ENCODE peak calls at places on chromosomes 16 and 17, in four cellular contexts. I is CD8-positive, alpha-beta T cell; E is GM20000; A is HL-60. D is an unnamed sample.

GRCh38 chr17:36468903-36469635 is 17.4 kb upstream of the ZNHIT3 start:
- DNase-seq in I (no peak), E (no peak), A (no peak), D (no peak)

GRCh38 chr17:48441231-48441711 is 11.3 kb upstream of the SKAP1 start:
- DNase-seq in I (no peak), E (peak), A (peak), D (peak)

GRCh38 chr16:48561960-48562393 is 48.0 kb downstream of the N4BP1 start:
- DNase-seq in I (no peak), E (no peak), A (no peak), D (no peak)

GRCh38 chr16:55498101-55498500 is 10.8 kb upstream of the LPCAT2 start:
- DNase-seq in I (no peak), E (no peak), A (no peak), D (no peak)

GRCh38 chr16:67326472-67327309 is at the start of the genes KCTD19 and LRRC36:
- DNase-seq in I (peak), E (peak), A (peak), D (peak)

GRCh38 chr16:79317521-79317920 is 283.0 kb downstream of the MAF start:
- DNase-seq in I (no peak), E (no peak), A (no peak), D (no peak)

GRCh38 chr17:2198917-2199316 is 104.7 kb downstream of the SMG6 start:
- DNase-seq in I (no peak), E (no peak), A (no peak), D (no peak)

GRCh38 chr16:56851671-56852400 is 13.2 kb upstream of the SLC12A3 start:
- DNase-seq in I (no peak), E (no peak), A (peak), D (no peak)

GRCh38 chr17:80520810-80521209 is 23.8 kb upstream of the RPTOR start:
- DNase-seq in I (no peak), E (no peak), A (no peak), D (no peak)

GRCh38 chr17:78573955-78574354 is 3.2 kb downstream of the DNAH17 start:
- DNase-seq in I (no peak), E (no peak), A (no peak), D (no peak)

GRCh38 chr16:69386596-69386995 is 789 bp upstream of the TERF2 start:
- DNase-seq in I (no peak), E (no peak), A (no peak), D (no peak)

GRCh38 chr16:73565263-73565662 is 517.3 kb upstream of the ZFHX3 start:
- DNase-seq in I (no peak), E (no peak), A (no peak), D (no peak)

GRCh38 chr17:37488607-37489196 is 989 bp upstream of the DUSP14 start:
- DNase-seq in I (peak), E (peak), A (peak), D (peak)

GRCh38 chr17:40112191-40112590 is 9.6 kb upstream of the MSL1 start:
- DNase-seq in I (no peak), E (no peak), A (no peak), D (no peak)

GRCh38 chr16:81650982-81651562 is 128.0 kb upstream of the PLCG2 start:
- DNase-seq in I (no peak), E (no peak), A (no peak), D (no peak)

GRCh38 chr17:61619493-61619892 is 28.5 kb upstream of the NACA2 start:
- DNase-seq in I (no peak), E (no peak), A (no peak), D (no peak)

GRCh38 chr17:66777689-66778225 is 57.2 kb upstream of the CACNG5 start:
- DNase-seq in I (no peak), E (no peak), A (no peak), D (no peak)

GRCh38 chr17:55072910-55073309 is 104.3 kb downstream of the STXBP4 start:
- DNase-seq in I (no peak), E (no peak), A (no peak), D (no peak)

GRCh38 chr17:81868674-81869220 is 2.4 kb downstream of the ARHGDIA start:
- DNase-seq in I (no peak), E (no peak), A (peak), D (no peak)

GRCh38 chr17:72425133-72425795 is 304.4 kb downstream of the SOX9 start:
- DNase-seq in I (no peak), E (no peak), A (no peak), D (no peak)

GRCh38 chr17:4499431-4500187 is 928 bp downstream of the SPNS2 start:
- DNase-seq in I (no peak), E (peak), A (peak), D (no peak)

GRCh38 chr17:81094224-81094743 is 59.3 kb downstream of the BAIAP2 start:
- DNase-seq in I (no peak), E (no peak), A (no peak), D (no peak)

GRCh38 chr17:45425125-45425983 is 7.3 kb downstream of the ARHGAP27 start:
- DNase-seq in I (no peak), E (peak), A (peak), D (no peak)

GRCh38 chr17:68603663-68604062 is 2.5 kb upstream of the FAM20A start:
- DNase-seq in I (no peak), E (no peak), A (no peak), D (no peak)

GRCh38 chr17:31533546-31534155 is 142.2 kb downstream of the RAB11FIP4 start:
- DNase-seq in I (no peak), E (no peak), A (peak), D (no peak)

GRCh38 chr16:81621496-81621895 is 157.6 kb upstream of the PLCG2 start:
- DNase-seq in I (no peak), E (no peak), A (no peak), D (no peak)

GRCh38 chr17:74037320-74037719 is 166.2 kb upstream of the RPL38 start:
- DNase-seq in I (no peak), E (no peak), A (no peak), D (no peak)

DNA sequence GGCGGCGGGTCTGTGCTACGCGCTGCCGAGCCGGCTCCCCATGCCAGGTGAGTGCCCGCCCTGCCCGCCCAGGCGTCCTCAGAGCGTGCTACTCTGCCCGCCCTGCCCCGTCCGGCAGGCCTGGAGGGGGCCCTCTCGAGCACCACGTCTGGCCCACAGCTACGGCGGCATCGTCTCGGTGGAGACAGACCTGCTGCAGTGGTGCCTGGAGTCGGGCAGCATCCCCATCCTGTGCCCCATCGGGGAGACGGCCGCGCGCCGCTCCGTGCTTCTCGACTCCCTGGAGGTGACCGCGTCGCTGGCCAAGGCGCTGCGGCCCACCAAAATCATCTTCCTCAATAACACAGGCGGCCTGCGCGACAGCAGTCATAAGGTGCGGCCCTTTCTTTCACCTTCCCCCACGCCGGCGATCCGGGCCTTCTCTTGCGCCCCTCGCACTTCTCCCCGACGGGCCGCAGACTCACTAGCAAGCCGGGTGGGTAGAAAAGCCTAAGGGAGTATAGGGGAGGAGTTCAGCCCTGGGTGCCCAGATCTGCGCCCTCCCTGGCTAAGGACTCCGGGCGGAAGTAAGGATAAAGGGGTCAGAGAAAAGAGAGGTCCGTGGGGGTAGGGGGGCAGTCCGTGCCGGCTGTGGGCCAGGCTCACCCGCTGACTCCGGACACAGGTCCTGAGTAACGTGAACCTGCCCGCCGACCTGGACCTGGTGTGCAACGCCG is 1.6 kb downstream of the NAGS start:
- DNase-seq in I (no peak), E (peak), A (peak), D (peak)
- TF ChIP-seq CTCF in I (no peak), E (no peak), A (no peak), D (no peak)

GRCh38 chr17:15882058-15882720 is 62.7 kb upstream of the ADORA2B start:
- DNase-seq in I (no peak), E (no peak), A (no peak), D (no peak)
- TF ChIP-seq CTCF in I (no peak), E (no peak), A (no peak), D (no peak)

DNA sequence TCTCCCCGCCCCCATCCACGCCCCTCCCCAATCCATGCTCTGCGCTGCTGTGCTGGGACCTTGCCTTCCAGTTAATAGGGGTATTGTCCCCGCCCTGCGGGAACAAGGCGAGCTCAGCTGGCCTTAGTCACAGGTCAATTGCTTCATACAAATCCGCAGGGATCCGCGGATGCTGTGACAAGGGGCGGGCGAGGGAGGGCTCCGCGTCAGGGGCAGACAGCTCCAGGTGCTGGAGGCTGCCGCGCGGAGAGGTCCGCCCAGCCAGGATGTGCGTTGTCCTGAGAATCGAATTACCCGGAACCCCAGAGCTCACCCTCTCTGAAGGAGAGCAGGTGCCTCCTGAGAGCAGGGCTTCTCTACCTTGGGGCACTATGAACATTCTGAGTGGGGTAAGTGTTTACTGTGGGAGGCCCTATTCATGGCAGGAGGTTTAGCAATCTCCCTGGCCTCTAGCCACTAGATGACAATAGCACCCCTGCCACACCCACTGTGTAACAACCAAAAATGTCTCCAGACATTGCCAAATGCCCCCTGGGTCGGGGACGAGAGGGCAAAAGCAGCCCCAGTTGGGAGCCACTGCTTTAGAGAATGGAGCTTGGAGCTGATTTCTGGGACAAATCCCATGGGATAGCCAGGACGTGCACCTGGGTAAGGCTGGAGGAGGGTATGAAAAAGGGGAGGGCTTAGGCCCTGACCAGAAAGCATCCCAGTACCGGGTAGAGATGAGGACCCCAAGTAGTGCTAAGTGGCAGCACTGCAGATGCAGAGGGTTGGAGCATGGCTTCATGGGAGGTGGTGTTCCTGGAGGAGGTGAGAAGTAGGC is 138.2 kb downstream of the CYLD start:
- DNase-seq in I (no peak), E (no peak), A (no peak), D (no peak)
- TF ChIP-seq CTCF in I (no peak), E (no peak), A (no peak), D (no peak)

DNA sequence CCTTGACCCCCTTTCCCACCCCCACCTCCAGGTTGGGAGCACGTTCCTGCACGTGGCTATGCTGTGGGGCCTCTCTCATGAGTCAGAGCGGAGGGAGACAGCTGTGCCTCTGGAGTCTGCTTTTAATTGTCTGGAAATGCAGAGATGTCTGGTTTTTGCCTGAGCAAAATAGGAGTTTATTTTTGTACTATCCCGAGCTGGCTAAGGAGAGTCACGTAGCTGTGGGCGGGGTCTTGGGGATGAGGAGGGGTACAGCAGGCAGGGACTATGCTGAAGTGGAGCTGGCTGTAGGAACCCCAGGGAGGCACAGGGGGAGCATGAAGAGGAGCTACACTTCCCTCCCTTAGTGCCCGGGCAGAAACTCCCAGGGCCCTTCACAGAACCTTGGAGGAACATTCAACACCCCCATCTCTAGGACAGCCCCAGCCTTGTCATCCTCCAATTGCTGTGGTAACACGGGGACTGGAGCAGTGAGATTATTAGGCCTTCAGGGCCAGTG is 44.7 kb upstream of the LGALS9 start:
- DNase-seq in I (no peak), E (no peak), A (no peak), D (no peak)
- TF ChIP-seq CTCF in I (no peak), E (no peak), A (no peak), D (no peak)

GRCh38 chr17:77256710-77257109 is 115.9 kb downstream of the SEC14L1 start:
- DNase-seq in I (no peak), E (no peak), A (no peak), D (no peak)
- TF ChIP-seq CTCF in I (no peak), E (no peak), A (no peak), D (no peak)

GRCh38 chr16:75647138-75647491 is 350 bp downstream of the KARS1 start:
- DNase-seq in I (no peak), E (no peak), A (no peak), D (no peak)

GRCh38 chr16:75648265-75649076 is 898 bp downstream of the TERF2IP start:
- DNase-seq in I (peak), E (peak), A (peak), D (peak)

GRCh38 chr16:75647492-75648264 is at the start of the genes KARS1 and TERF2IP:
- DNase-seq in I (peak), E (peak), A (peak), D (peak)

GRCh38 chr16:75640598-75640997 is 6.9 kb downstream of the KARS1 start:
- DNase-seq in I (no peak), E (no peak), A (no peak), D (no peak)

DNA sequence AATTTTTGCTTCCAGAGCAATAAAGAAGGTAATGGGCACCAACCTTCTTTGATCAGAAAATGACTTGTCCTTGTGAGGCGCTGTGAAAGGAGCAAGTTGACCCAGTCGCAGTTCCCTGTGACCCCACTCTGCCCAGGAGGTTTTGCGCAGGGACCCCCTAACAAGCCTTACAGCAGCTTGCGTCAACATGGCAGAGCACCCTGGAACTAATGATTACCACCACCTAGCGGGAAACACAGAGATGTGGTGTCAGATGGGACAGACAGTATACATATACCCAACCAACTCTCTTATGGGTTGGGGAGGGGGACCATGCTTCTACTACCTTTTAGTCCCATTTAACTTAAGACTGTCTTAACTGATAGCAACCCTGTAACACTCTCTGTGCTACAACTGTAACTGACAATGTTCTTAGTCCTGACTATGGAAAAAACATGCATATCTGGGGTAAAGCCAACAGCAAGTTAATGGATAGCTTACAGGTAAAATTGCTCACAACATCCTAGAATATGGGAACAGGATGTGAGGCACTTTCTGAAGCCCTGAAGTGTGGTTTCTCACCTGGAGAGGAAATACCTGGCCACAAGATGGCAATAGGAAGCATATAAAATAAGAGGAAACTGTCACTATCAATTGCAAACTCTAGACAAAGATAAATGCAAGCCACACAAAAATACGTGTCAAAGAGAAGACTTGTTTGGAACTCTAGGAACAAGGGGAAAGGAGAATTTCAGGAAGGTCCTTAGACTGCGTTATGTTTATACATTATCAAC is 3.0 kb downstream of the KARS1 start:
- DNase-seq in I (no peak), E (no peak), A (no peak), D (no peak)
- TF ChIP-seq CTCF in I (no peak), E (no peak), A (no peak), D (no peak)

D was measured in GM10248.